ENCODE peak calls at places on chromosome 1, in ten cellular contexts. One of them, this sample, is unnamed.

GRCh38 chr1:27993241-27993640 is 33.5 kb downstream of the XKR8 start:
- DNase-seq in islet precursor cell: no peak
- DNase-seq in H54: no peak
- DNase-seq in tibial nerve: no peak
- DNase-seq in NCI-H1092 treated with DMSO at 0.1 percent for 48 hours: no peak
- DNase-seq in uterus: no peak
- DNase-seq in glutamatergic neuron: no peak
- DNase-seq in activated CD8-positive, alpha-beta memory T cell treated with anti-CD3 and anti-CD28 coated beads for 48 hours: no peak
- DNase-seq in amniotic stem cell: no peak
- DNase-seq in T-cell: no peak
- DNase-seq in this sample: no peak

GRCh38 chr1:233945573-233945972 is 41.1 kb downstream of the SLC35F3 start:
- DNase-seq in H54: no peak
- DNase-seq in uterus: no peak
- DNase-seq in islet precursor cell: no peak
- DNase-seq in NCI-H1092 treated with DMSO at 0.1 percent for 48 hours: no peak
- DNase-seq in glutamatergic neuron: no peak
- DNase-seq in activated CD8-positive, alpha-beta memory T cell treated with anti-CD3 and anti-CD28 coated beads for 48 hours: no peak
- DNase-seq in tibial nerve: no peak
- DNase-seq in T-cell: no peak
- DNase-seq in amniotic stem cell: no peak
- DNase-seq in this sample: no peak

GRCh38 chr1:98278055-98278454 is 357.2 kb upstream of the DPYD start:
- DNase-seq in glutamatergic neuron: no peak
- DNase-seq in tibial nerve: no peak
- DNase-seq in uterus: no peak
- DNase-seq in islet precursor cell: no peak
- DNase-seq in NCI-H1092 treated with DMSO at 0.1 percent for 48 hours: no peak
- DNase-seq in T-cell: no peak
- DNase-seq in H54: no peak
- DNase-seq in amniotic stem cell: no peak
- DNase-seq in activated CD8-positive, alpha-beta memory T cell treated with anti-CD3 and anti-CD28 coated beads for 48 hours: no peak
- DNase-seq in this sample: no peak

GRCh38 chr1:234398849-234399381 is 25.7 kb downstream of the COA6 start:
- DNase-seq in H54: no peak
- DNase-seq in uterus: no peak
- DNase-seq in activated CD8-positive, alpha-beta memory T cell treated with anti-CD3 and anti-CD28 coated beads for 48 hours: no peak
- DNase-seq in tibial nerve: no peak
- DNase-seq in glutamatergic neuron: no peak
- DNase-seq in islet precursor cell: no peak
- DNase-seq in T-cell: no peak
- DNase-seq in NCI-H1092 treated with DMSO at 0.1 percent for 48 hours: no peak
- DNase-seq in amniotic stem cell: no peak
- DNase-seq in this sample: no peak

GRCh38 chr1:231019711-231020110 is 20.3 kb downstream of the FAM89A start:
- DNase-seq in glutamatergic neuron: no peak
- DNase-seq in H54: no peak
- DNase-seq in tibial nerve: no peak
- DNase-seq in uterus: no peak
- DNase-seq in T-cell: no peak
- DNase-seq in activated CD8-positive, alpha-beta memory T cell treated with anti-CD3 and anti-CD28 coated beads for 48 hours: no peak
- DNase-seq in NCI-H1092 treated with DMSO at 0.1 percent for 48 hours: no peak
- DNase-seq in islet precursor cell: no peak
- DNase-seq in amniotic stem cell: no peak
- DNase-seq in this sample: no peak

GRCh38 chr1:215957692-215958091 is 390.6 kb downstream of the KCTD3 start:
- DNase-seq in H54: no peak
- DNase-seq in glutamatergic neuron: peak; percentile 67
- DNase-seq in NCI-H1092 treated with DMSO at 0.1 percent for 48 hours: no peak
- DNase-seq in amniotic stem cell: no peak
- DNase-seq in tibial nerve: no peak
- DNase-seq in activated CD8-positive, alpha-beta memory T cell treated with anti-CD3 and anti-CD28 coated beads for 48 hours: no peak
- DNase-seq in T-cell: no peak
- DNase-seq in uterus: no peak
- DNase-seq in islet precursor cell: peak; percentile 65
- DNase-seq in this sample: no peak

GRCh38 chr1:245537992-245538391 is 383.2 kb downstream of the KIF26B start:
- DNase-seq in tibial nerve: no peak
- DNase-seq in H54: no peak
- DNase-seq in activated CD8-positive, alpha-beta memory T cell treated with anti-CD3 and anti-CD28 coated beads for 48 hours: no peak
- DNase-seq in T-cell: no peak
- DNase-seq in amniotic stem cell: no peak
- DNase-seq in NCI-H1092 treated with DMSO at 0.1 percent for 48 hours: no peak
- DNase-seq in uterus: no peak
- DNase-seq in islet precursor cell: peak; percentile 59
- DNase-seq in glutamatergic neuron: no peak
- DNase-seq in this sample: no peak

GRCh38 chr1:1206376-1207253 is at the start of gene TNFRSF18:
- DNase-seq in T-cell: no peak
- DNase-seq in amniotic stem cell: no peak
- DNase-seq in NCI-H1092 treated with DMSO at 0.1 percent for 48 hours: no peak
- DNase-seq in uterus: no peak
- DNase-seq in islet precursor cell: peak; percentile 74
- DNase-seq in glutamatergic neuron: peak; percentile 25
- DNase-seq in activated CD8-positive, alpha-beta memory T cell treated with anti-CD3 and anti-CD28 coated beads for 48 hours: no peak
- DNase-seq in tibial nerve: no peak
- DNase-seq in H54: no peak
- DNase-seq in this sample: no peak

GRCh38 chr1:207897188-207897587 is 13.7 kb downstream of the CD34 start:
- DNase-seq in activated CD8-positive, alpha-beta memory T cell treated with anti-CD3 and anti-CD28 coated beads for 48 hours: no peak
- DNase-seq in islet precursor cell: peak; percentile 22
- DNase-seq in tibial nerve: no peak
- DNase-seq in H54: no peak
- DNase-seq in amniotic stem cell: peak; percentile 14
- DNase-seq in uterus: no peak
- DNase-seq in glutamatergic neuron: no peak
- DNase-seq in NCI-H1092 treated with DMSO at 0.1 percent for 48 hours: no peak
- DNase-seq in T-cell: no peak
- DNase-seq in this sample: no peak

GRCh38 chr1:235324296-235324695 is 3.7 kb downstream of the ARID4B start:
- DNase-seq in amniotic stem cell: no peak
- DNase-seq in islet precursor cell: no peak
- DNase-seq in T-cell: no peak
- DNase-seq in H54: no peak
- DNase-seq in NCI-H1092 treated with DMSO at 0.1 percent for 48 hours: no peak
- DNase-seq in glutamatergic neuron: no peak
- DNase-seq in tibial nerve: no peak
- DNase-seq in uterus: no peak
- DNase-seq in activated CD8-positive, alpha-beta memory T cell treated with anti-CD3 and anti-CD28 coated beads for 48 hours: no peak
- DNase-seq in this sample: no peak

GRCh38 chr1:41708332-41708731 is 210.4 kb downstream of the HIVEP3 start:
- DNase-seq in activated CD8-positive, alpha-beta memory T cell treated with anti-CD3 and anti-CD28 coated beads for 48 hours: no peak
- DNase-seq in islet precursor cell: no peak
- DNase-seq in tibial nerve: no peak
- DNase-seq in T-cell: no peak
- DNase-seq in NCI-H1092 treated with DMSO at 0.1 percent for 48 hours: no peak
- DNase-seq in amniotic stem cell: no peak
- DNase-seq in glutamatergic neuron: no peak
- DNase-seq in uterus: no peak
- DNase-seq in H54: no peak
- DNase-seq in this sample: no peak

GRCh38 chr1:234750922-234751595 is 141.1 kb upstream of the IRF2BP2 start:
- DNase-seq in amniotic stem cell: no peak
- DNase-seq in activated CD8-positive, alpha-beta memory T cell treated with anti-CD3 and anti-CD28 coated beads for 48 hours: no peak
- DNase-seq in islet precursor cell: peak; percentile 74
- DNase-seq in uterus: no peak
- DNase-seq in H54: no peak
- DNase-seq in T-cell: no peak
- DNase-seq in glutamatergic neuron: no peak
- DNase-seq in tibial nerve: no peak
- DNase-seq in NCI-H1092 treated with DMSO at 0.1 percent for 48 hours: peak; percentile 92
- DNase-seq in this sample: no peak

GRCh38 chr1:7454052-7454815 is 316.9 kb upstream of the VAMP3 start:
- DNase-seq in islet precursor cell: no peak
- DNase-seq in uterus: no peak
- DNase-seq in glutamatergic neuron: peak; percentile 71
- DNase-seq in NCI-H1092 treated with DMSO at 0.1 percent for 48 hours: peak; percentile 26
- DNase-seq in activated CD8-positive, alpha-beta memory T cell treated with anti-CD3 and anti-CD28 coated beads for 48 hours: no peak
- DNase-seq in amniotic stem cell: no peak
- DNase-seq in T-cell: no peak
- DNase-seq in tibial nerve: peak; percentile 16
- DNase-seq in H54: peak; percentile 24
- DNase-seq in this sample: no peak

GRCh38 chr1:185158806-185159205 is 1.8 kb downstream of the SWT1 start:
- DNase-seq in uterus: peak; percentile 25
- DNase-seq in T-cell: no peak
- DNase-seq in islet precursor cell: no peak
- DNase-seq in amniotic stem cell: no peak
- DNase-seq in H54: no peak
- DNase-seq in activated CD8-positive, alpha-beta memory T cell treated with anti-CD3 and anti-CD28 coated beads for 48 hours: no peak
- DNase-seq in tibial nerve: no peak
- DNase-seq in glutamatergic neuron: no peak
- DNase-seq in NCI-H1092 treated with DMSO at 0.1 percent for 48 hours: no peak
- DNase-seq in this sample: no peak

GRCh38 chr1:171397851-171398469 is 84.0 kb downstream of the FMO4 start:
- DNase-seq in uterus: no peak
- DNase-seq in NCI-H1092 treated with DMSO at 0.1 percent for 48 hours: no peak
- DNase-seq in glutamatergic neuron: no peak
- DNase-seq in tibial nerve: no peak
- DNase-seq in activated CD8-positive, alpha-beta memory T cell treated with anti-CD3 and anti-CD28 coated beads for 48 hours: no peak
- DNase-seq in T-cell: no peak
- DNase-seq in H54: no peak
- DNase-seq in islet precursor cell: peak; percentile 68
- DNase-seq in amniotic stem cell: no peak
- DNase-seq in this sample: no peak

GRCh38 chr1:164613176-164613575 is 54.2 kb downstream of the PBX1 start:
- DNase-seq in H54: no peak
- DNase-seq in glutamatergic neuron: no peak
- DNase-seq in amniotic stem cell: no peak
- DNase-seq in activated CD8-positive, alpha-beta memory T cell treated with anti-CD3 and anti-CD28 coated beads for 48 hours: no peak
- DNase-seq in uterus: no peak
- DNase-seq in T-cell: no peak
- DNase-seq in tibial nerve: no peak
- DNase-seq in islet precursor cell: peak; percentile 80
- DNase-seq in NCI-H1092 treated with DMSO at 0.1 percent for 48 hours: no peak
- DNase-seq in this sample: no peak

GRCh38 chr1:24567792-24568388 is 12.0 kb downstream of the NCMAP start:
- DNase-seq in T-cell: no peak
- DNase-seq in activated CD8-positive, alpha-beta memory T cell treated with anti-CD3 and anti-CD28 coated beads for 48 hours: no peak
- DNase-seq in islet precursor cell: no peak
- DNase-seq in amniotic stem cell: no peak
- DNase-seq in tibial nerve: no peak
- DNase-seq in uterus: no peak
- DNase-seq in H54: no peak
- DNase-seq in NCI-H1092 treated with DMSO at 0.1 percent for 48 hours: no peak
- DNase-seq in glutamatergic neuron: peak; percentile 12
- DNase-seq in this sample: no peak

GRCh38 chr1:26045712-26046312 is at the start of gene SLC30A2:
- DNase-seq in activated CD8-positive, alpha-beta memory T cell treated with anti-CD3 and anti-CD28 coated beads for 48 hours: no peak
- DNase-seq in T-cell: no peak
- DNase-seq in tibial nerve: no peak
- DNase-seq in uterus: no peak
- DNase-seq in islet precursor cell: no peak
- DNase-seq in H54: no peak
- DNase-seq in amniotic stem cell: no peak
- DNase-seq in glutamatergic neuron: peak; percentile 46
- DNase-seq in NCI-H1092 treated with DMSO at 0.1 percent for 48 hours: no peak
- DNase-seq in this sample: no peak

This sample was measured in NCI-H1694 treated with DMSO at 0.1 percent for 48 hours.